ENCODE peak calls at places on chromosomes 11 and 22, in nine cellular contexts. U is left lung; A is activated CD4-positive, alpha-beta memory T cell treated with anti-CD3 and anti-CD28 coated beads for 36 hours; F is activated CD8-positive, alpha-beta memory T cell treated with anti-CD3 and anti-CD28 coated beads, Interleukin-2, amount 50 U/mL, for 4 hours; V is activated T-helper 1 cell treated with anti-CD3 and anti-CD28 coated beads, Interleukin-12 subunit alpha, Interleukin-12 subunit beta, Interleukin-2, Interleukin-4 antibody, amounts not matched to agents 30 ng/mL and 10 ng/mL and 1 ng/mL, durations not matched to agents 14 hours and 24 hours and 36 hours; W is adrenal gland; R is fibroblast of pulmonary artery; O is GM23248; P is NCI-H2107. X is an unnamed sample.

GRCh38 chr11:82978422-82979099 is 77.0 kb downstream of the DDIAS start:
- DNase-seq in O (peak; percentile 73), A (no peak), R (peak; percentile 59), W (no peak), P (no peak), V (no peak), U (no peak), F (no peak), X (no peak)

GRCh38 chr22:26580240-26580962 is 9.5 kb downstream of the TPST2 start:
- DNase-seq in F (no peak), P (no peak), V (no peak), O (no peak), W (no peak), U (no peak), R (no peak), A (no peak), X (no peak)

GRCh38 chr11:63769044-63769718 is 606 bp upstream of the ZFTA start:
- DNase-seq in U (peak; percentile 41), F (peak; percentile 59), O (peak; percentile 74), P (no peak), A (peak; percentile 56), W (peak; percentile 32), R (peak; percentile 30), V (peak; percentile 17), X (peak; percentile 63)

GRCh38 chr22:46352691-46353386 is 17.3 kb downstream of the TRMU start:
- DNase-seq in V (no peak), U (peak; percentile 86), O (no peak), W (peak; percentile 82), P (peak; percentile 39), R (peak; percentile 11), F (no peak), A (peak; percentile 16), X (peak; percentile 83)

GRCh38 chr11:64285885-64286800 is 495 bp downstream of the GPR137 start:
- DNase-seq in U (no peak), F (no peak), V (no peak), A (peak; percentile 54), R (no peak), O (peak; percentile 29), P (no peak), W (peak; percentile 49), X (peak; percentile 59)

GRCh38 chr22:45290410-45290936 is 5.7 kb downstream of the UPK3A start:
- DNase-seq in W (no peak), F (no peak), A (no peak), R (peak; percentile 25), V (no peak), U (no peak), O (peak; percentile 88), P (no peak), X (peak; percentile 61)

GRCh38 chr11:10298342-10298741 is 4.3 kb upstream of the SBF2 start:
- DNase-seq in W (no peak), R (peak; percentile 57), O (peak; percentile 79), U (no peak), P (no peak), V (peak; percentile 56), A (peak; percentile 71), F (peak; percentile 41), X (no peak)

GRCh38 chr11:102879801-102880200 is 5.0 kb upstream of the MMP12 start:
- DNase-seq in V (no peak), O (no peak), P (no peak), F (no peak), W (no peak), A (no peak), R (no peak), U (no peak), X (no peak)

GRCh38 chr22:41578114-41578513 is 11.5 kb downstream of the PMM1 start:
- DNase-seq in R (no peak), V (no peak), A (no peak), F (no peak), W (no peak), O (no peak), U (no peak), P (no peak), X (no peak)

GRCh38 chr11:77106321-77106720 is 3.7 kb downstream of the OMP start:
- DNase-seq in W (peak; percentile 87), P (no peak), U (no peak), V (no peak), F (no peak), O (peak; percentile 42), A (no peak), R (no peak), X (peak; percentile 49)

GRCh38 chr11:111532365-111532709 is 8.2 kb upstream of the LAYN start:
- DNase-seq in R (no peak), O (no peak), A (no peak), U (no peak), V (no peak), W (no peak), P (no peak), F (no peak), X (no peak)

GRCh38 chr11:65920035-65920802 is 993 bp downstream of the DRAP1 start:
- DNase-seq in U (peak; percentile 57), F (no peak), A (no peak), V (no peak), O (peak; percentile 44), P (no peak), R (no peak), W (peak; percentile 41), X (no peak)

GRCh38 chr11:128415539-128415938 is 171.8 kb downstream of the ETS1 start:
- DNase-seq in A (no peak), F (no peak), U (no peak), R (peak; percentile 43), V (no peak), O (no peak), W (no peak), P (no peak), X (no peak)